ENCODE peak calls at places on chromosome 20, in four cellular contexts. G is HepG2, I is GM12878, H is K562. D is an unnamed sample.

GRCh38 chr20:48076247-48076646 is 291.0 kb upstream of the SULF2 start:
- DNase-seq in G (no peak), I (no peak), H (no peak), D (no peak)

GRCh38 chr20:41178904-41179432 is 41.6 kb downstream of the PLCG1 start:
- DNase-seq in I (no peak), H (no peak), G (no peak), D (peak)

GRCh38 chr20:3710027-3710426 is 2.4 kb downstream of the SIGLEC1 start:
- DNase-seq in G (no peak), H (no peak), I (no peak), D (no peak)

GRCh38 chr20:31566658-31567379 is 38.3 kb upstream of the ID1 start:
- DNase-seq in G (no peak), I (no peak), H (no peak), D (peak)

GRCh38 chr20:53413188-53413631 is 180.4 kb downstream of the ZNF217 start:
- DNase-seq in H (peak), I (peak), G (peak), D (peak)

GRCh38 chr20:15951711-15952110 is 621.5 kb downstream of the KIF16B start:
- DNase-seq in I (no peak), H (no peak), G (no peak), D (no peak)

GRCh38 chr20:43584448-43585138 is 6.1 kb upstream of the IFT52 start:
- DNase-seq in I (no peak), G (peak), H (no peak), D (no peak)

GRCh38 chr20:49669601-49670189 is 44.0 kb downstream of the B4GALT5 start:
- DNase-seq in G (no peak), I (peak), H (no peak), D (no peak)

GRCh38 chr20:16423311-16424212 is 149.7 kb downstream of the KIF16B start:
- DNase-seq in I (no peak), G (no peak), H (no peak), D (no peak)

GRCh38 chr20:54350415-54350814 is 125.0 kb upstream of the DOK5 start:
- DNase-seq in I (no peak), H (no peak), G (no peak), D (no peak)

GRCh38 chr20:46430921-46431712 is 24.7 kb upstream of the ELMO2 start:
- DNase-seq in H (no peak), I (no peak), G (no peak), D (no peak)

GRCh38 chr20:59359908-59360307 is 59.5 kb downstream of the EDN3 start:
- DNase-seq in H (no peak), G (no peak), I (no peak), D (no peak)

GRCh38 chr20:49166534-49167449 is 21.3 kb downstream of the STAU1 start:
- DNase-seq in G (no peak), I (no peak), H (no peak), D (no peak)

GRCh38 chr20:58236612-58237317 is 8.3 kb upstream of the ANKRD60 start:
- DNase-seq in I (peak), H (peak), G (peak), D (peak)

GRCh38 chr20:33827109-33827508 is 16.0 kb downstream of the CHMP4B start:
- DNase-seq in G (no peak), H (no peak), I (no peak), D (no peak)

GRCh38 chr20:32574296-32575226 is 10.6 kb downstream of the NOL4L start:
- DNase-seq in H (peak), I (no peak), G (no peak), D (no peak)

GRCh38 chr20:37651932-37652331 is 41.9 kb upstream of the CTNNBL1 start:
- DNase-seq in I (no peak), G (peak), H (peak), D (peak)

GRCh38 chr20:62304331-62305148 is 1.7 kb downstream of the ADRM1 start:
- DNase-seq in H (no peak), I (no peak), G (no peak), D (no peak)

GRCh38 chr20:62305765-62306431 is 3.1 kb downstream of the ADRM1 start:
- DNase-seq in I (no peak), G (no peak), H (peak), D (no peak)

GRCh38 chr20:62306440-62307187 is 3.8 kb downstream of the ADRM1 start:
- DNase-seq in G (no peak), H (no peak), I (no peak), D (no peak)

GRCh38 chr20:62303327-62304226 is 780 bp downstream of the ADRM1 start:
- DNase-seq in G (peak), H (peak), I (no peak), D (no peak)

DNA sequence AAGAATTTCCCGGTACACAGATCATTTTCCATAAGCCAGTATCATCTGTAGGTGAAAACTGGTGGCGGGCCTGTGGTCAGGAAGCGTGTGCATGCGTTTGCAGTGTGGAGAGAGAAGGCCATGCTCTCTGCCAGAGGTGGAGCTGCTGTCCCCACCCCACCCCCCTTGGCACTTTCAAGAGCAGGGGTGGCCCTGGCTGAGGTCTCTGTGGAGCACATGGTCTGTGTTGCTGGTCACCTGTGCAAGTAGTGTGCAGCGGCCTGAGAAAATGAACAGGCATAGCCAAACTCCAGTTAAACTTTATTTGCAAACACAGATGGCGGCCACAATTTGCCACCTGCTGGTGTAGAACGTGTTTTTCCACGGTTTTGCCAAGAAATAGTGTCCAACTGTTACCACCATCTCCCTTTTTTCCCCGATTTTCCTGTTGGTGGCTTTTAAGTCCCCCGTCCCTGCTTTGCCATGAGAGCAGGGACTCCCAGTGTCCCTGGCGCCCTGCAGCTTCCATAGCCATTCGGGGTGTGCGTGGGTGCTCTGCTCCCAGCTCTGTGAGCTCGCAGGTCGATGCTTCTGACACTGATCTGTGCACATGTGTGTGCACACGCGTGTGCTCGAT is 2.5 kb downstream of the ADRM1 start:
- DNase-seq in I (no peak), H (peak), G (peak), D (no peak)
- TF ChIP-seq CREM in I (no peak), H (no peak), G (no peak), D (no peak)

GRCh38 chr20:21125849-21126840 is at the start of gene KIZ:
- DNase-seq in G (peak), I (peak), H (peak), D (peak)

GRCh38 chr20:21133917-21134622 is 8.2 kb downstream of the KIZ start:
- DNase-seq in H (no peak), I (no peak), G (no peak), D (no peak)

GRCh38 chr20:21133404-21133803 is 7.5 kb downstream of the KIZ start:
- DNase-seq in G (no peak), H (no peak), I (no peak), D (no peak)

GRCh38 chr20:21127201-21127981 is 1.5 kb downstream of the KIZ start:
- DNase-seq in G (peak), I (no peak), H (no peak), D (no peak)

GRCh38 chr20:21129861-21130260 is 4.0 kb downstream of the KIZ start:
- DNase-seq in H (peak), G (no peak), I (no peak), D (no peak)
- TF ChIP-seq MAX in H (no peak), G (no peak), I (no peak), D (no peak)

GRCh38 chr20:18633411-18633810 is 45.6 kb downstream of the DTD1 start:
- DNase-seq in I (no peak), G (no peak), H (no peak), D (no peak)

GRCh38 chr20:18624948-18625347 is 37.1 kb downstream of the DTD1 start:
- DNase-seq in H (peak), I (no peak), G (no peak), D (no peak)

GRCh38 chr20:18632196-18632789 is 44.4 kb downstream of the DTD1 start:
- DNase-seq in G (peak), I (no peak), H (peak), D (peak)

GRCh38 chr20:18625907-18626655 is 38.2 kb downstream of the DTD1 start:
- DNase-seq in I (no peak), H (no peak), G (no peak), D (no peak)

GRCh38 chr20:18628330-18628941 is 40.6 kb downstream of the DTD1 start:
- DNase-seq in I (no peak), G (peak), H (peak), D (peak)
- TF ChIP-seq CREM in I (no peak), G (no peak), H (no peak), D (no peak)

GRCh38 chr20:22768779-22769178 is 184.4 kb upstream of the FOXA2 start:
- DNase-seq in G (no peak), I (no peak), H (no peak), D (no peak)
- TF ChIP-seq MAX in G (no peak), I (no peak), H (no peak), D (no peak)

DNA sequence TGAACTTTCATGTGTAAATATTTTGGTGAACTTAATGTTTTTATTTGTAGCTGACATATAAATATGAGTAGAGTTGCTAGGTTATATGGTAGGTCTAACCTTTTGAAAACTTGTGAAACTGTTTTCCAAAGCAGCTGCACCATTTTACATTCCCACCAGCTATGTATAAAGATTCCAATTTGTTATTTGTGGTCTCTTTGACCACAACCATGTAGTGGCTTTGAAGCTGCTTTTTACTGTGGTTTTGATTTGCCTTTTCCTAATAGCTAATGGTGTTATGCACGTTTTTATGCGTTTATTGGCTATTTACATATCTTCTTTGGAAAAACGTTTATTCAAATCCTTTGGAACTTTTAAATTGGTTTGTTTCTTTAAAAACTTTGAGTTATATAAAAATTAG is 10.3 kb downstream of the CST3 start:
- DNase-seq in H (no peak), I (no peak), G (no peak), D (no peak)
- TF ChIP-seq CREM in H (no peak), I (no peak), G (no peak), D (no peak)